ENCODE peak calls at places on chromosomes 16 and 17, in seven cellular contexts. One of them, this sample, is unnamed.

GRCh38 chr16:56985288-56985961 is 3.9 kb upstream of the NLRC5 start:
- DNase-seq in activated naive CD4-positive, alpha-beta T cell: no peak
- DNase-seq in effector CD4-positive, alpha-beta T cell: no peak
- DNase-seq in T-helper 2 cell: no peak
- DNase-seq in AG10803: peak
- DNase-seq in A549: peak
- DNase-seq in cardiac muscle cell: no peak
- DNase-seq in this sample: no peak

GRCh38 chr16:5490499-5490898 is 392.9 kb upstream of the EEF2KMT start:
- DNase-seq in activated naive CD4-positive, alpha-beta T cell: no peak
- DNase-seq in effector CD4-positive, alpha-beta T cell: no peak
- DNase-seq in T-helper 2 cell: no peak
- DNase-seq in AG10803: no peak
- DNase-seq in A549: peak
- DNase-seq in cardiac muscle cell: peak
- DNase-seq in this sample: peak

GRCh38 chr16:19601083-19601976 is 45.8 kb downstream of the VPS35L start:
- DNase-seq in activated naive CD4-positive, alpha-beta T cell: no peak
- DNase-seq in effector CD4-positive, alpha-beta T cell: peak
- DNase-seq in T-helper 2 cell: no peak
- DNase-seq in AG10803: peak
- DNase-seq in A549: peak
- DNase-seq in cardiac muscle cell: peak
- DNase-seq in this sample: no peak

GRCh38 chr17:36837616-36838272 is 99.5 kb upstream of the LHX1 start:
- DNase-seq in activated naive CD4-positive, alpha-beta T cell: no peak
- DNase-seq in effector CD4-positive, alpha-beta T cell: no peak
- DNase-seq in T-helper 2 cell: no peak
- DNase-seq in AG10803: no peak
- DNase-seq in A549: no peak
- DNase-seq in cardiac muscle cell: no peak
- DNase-seq in this sample: no peak

GRCh38 chr17:14209215-14209614 is 27.4 kb downstream of the CDRT15 start:
- DNase-seq in activated naive CD4-positive, alpha-beta T cell: no peak
- DNase-seq in effector CD4-positive, alpha-beta T cell: no peak
- DNase-seq in T-helper 2 cell: no peak
- DNase-seq in AG10803: peak
- DNase-seq in A549: no peak
- DNase-seq in cardiac muscle cell: no peak
- DNase-seq in this sample: no peak

GRCh38 chr17:4972322-4972721 is 4.7 kb upstream of the SPAG7 start:
- DNase-seq in activated naive CD4-positive, alpha-beta T cell: no peak
- DNase-seq in effector CD4-positive, alpha-beta T cell: no peak
- DNase-seq in T-helper 2 cell: no peak
- DNase-seq in AG10803: no peak
- DNase-seq in A549: no peak
- DNase-seq in cardiac muscle cell: no peak
- DNase-seq in this sample: no peak

GRCh38 chr17:60149691-60150582 is at the start of gene CA4:
- DNase-seq in activated naive CD4-positive, alpha-beta T cell: no peak
- DNase-seq in effector CD4-positive, alpha-beta T cell: no peak
- DNase-seq in T-helper 2 cell: no peak
- DNase-seq in AG10803: no peak
- DNase-seq in A549: no peak
- DNase-seq in cardiac muscle cell: peak
- DNase-seq in this sample: no peak

GRCh38 chr17:43644081-43644480 is 17.6 kb downstream of the MEOX1 start:
- DNase-seq in activated naive CD4-positive, alpha-beta T cell: no peak
- DNase-seq in effector CD4-positive, alpha-beta T cell: no peak
- DNase-seq in T-helper 2 cell: no peak
- DNase-seq in AG10803: no peak
- DNase-seq in A549: no peak
- DNase-seq in cardiac muscle cell: peak
- DNase-seq in this sample: no peak

GRCh38 chr16:17544785-17545184 is 74.0 kb upstream of the XYLT1 start:
- DNase-seq in activated naive CD4-positive, alpha-beta T cell: no peak
- DNase-seq in effector CD4-positive, alpha-beta T cell: no peak
- DNase-seq in T-helper 2 cell: no peak
- DNase-seq in AG10803: no peak
- DNase-seq in A549: peak
- DNase-seq in cardiac muscle cell: no peak
- DNase-seq in this sample: no peak

GRCh38 chr17:67974186-67974585 is 22.1 kb downstream of the C17orf58 start:
- DNase-seq in activated naive CD4-positive, alpha-beta T cell: no peak
- DNase-seq in effector CD4-positive, alpha-beta T cell: no peak
- DNase-seq in T-helper 2 cell: no peak
- DNase-seq in AG10803: no peak
- DNase-seq in A549: no peak
- DNase-seq in cardiac muscle cell: no peak
- DNase-seq in this sample: no peak

GRCh38 chr17:42879596-42879985 is 21.0 kb upstream of the G6PC1 start:
- DNase-seq in activated naive CD4-positive, alpha-beta T cell: no peak
- DNase-seq in effector CD4-positive, alpha-beta T cell: no peak
- DNase-seq in T-helper 2 cell: no peak
- DNase-seq in AG10803: peak
- DNase-seq in A549: no peak
- DNase-seq in cardiac muscle cell: no peak
- DNase-seq in this sample: no peak

GRCh38 chr16:90078594-90078895 is 1.4 kb upstream of the PRDM7 start:
- DNase-seq in activated naive CD4-positive, alpha-beta T cell: no peak
- DNase-seq in effector CD4-positive, alpha-beta T cell: no peak
- DNase-seq in T-helper 2 cell: no peak
- DNase-seq in AG10803: no peak
- DNase-seq in A549: no peak
- DNase-seq in cardiac muscle cell: no peak
- DNase-seq in this sample: no peak

GRCh38 chr16:57740423-57741071 is 5.0 kb downstream of the KATNB1 start:
- DNase-seq in activated naive CD4-positive, alpha-beta T cell: no peak
- DNase-seq in effector CD4-positive, alpha-beta T cell: no peak
- DNase-seq in T-helper 2 cell: no peak
- DNase-seq in AG10803: no peak
- DNase-seq in A549: no peak
- DNase-seq in cardiac muscle cell: no peak
- DNase-seq in this sample: no peak

GRCh38 chr16:7304257-7304656 is 28.4 kb upstream of the RBFOX1 start:
- DNase-seq in activated naive CD4-positive, alpha-beta T cell: no peak
- DNase-seq in effector CD4-positive, alpha-beta T cell: no peak
- DNase-seq in T-helper 2 cell: no peak
- DNase-seq in AG10803: no peak
- DNase-seq in A549: no peak
- DNase-seq in cardiac muscle cell: peak
- DNase-seq in this sample: no peak

GRCh38 chr17:65956814-65957213 is 235.1 kb downstream of the CEP112 start:
- DNase-seq in activated naive CD4-positive, alpha-beta T cell: no peak
- DNase-seq in effector CD4-positive, alpha-beta T cell: no peak
- DNase-seq in T-helper 2 cell: no peak
- DNase-seq in AG10803: no peak
- DNase-seq in A549: no peak
- DNase-seq in cardiac muscle cell: no peak
- DNase-seq in this sample: no peak

GRCh38 chr17:62791235-62792121 is 16.6 kb downstream of the MARCHF10 start:
- DNase-seq in activated naive CD4-positive, alpha-beta T cell: no peak
- DNase-seq in effector CD4-positive, alpha-beta T cell: no peak
- DNase-seq in T-helper 2 cell: no peak
- DNase-seq in AG10803: peak
- DNase-seq in A549: peak
- DNase-seq in cardiac muscle cell: peak
- DNase-seq in this sample: no peak

GRCh38 chr16:56903866-56904265 is 28.1 kb upstream of the HERPUD1 start:
- DNase-seq in activated naive CD4-positive, alpha-beta T cell: no peak
- DNase-seq in effector CD4-positive, alpha-beta T cell: no peak
- DNase-seq in T-helper 2 cell: no peak
- DNase-seq in AG10803: no peak
- DNase-seq in A549: no peak
- DNase-seq in cardiac muscle cell: no peak
- DNase-seq in this sample: no peak

GRCh38 chr16:84755004-84755672 is 55.3 kb downstream of the USP10 start:
- DNase-seq in activated naive CD4-positive, alpha-beta T cell: no peak
- DNase-seq in effector CD4-positive, alpha-beta T cell: no peak
- DNase-seq in T-helper 2 cell: no peak
- DNase-seq in AG10803: no peak
- DNase-seq in A549: no peak
- DNase-seq in cardiac muscle cell: no peak
- DNase-seq in this sample: no peak

GRCh38 chr17:9705745-9706144 is 60.4 kb downstream of the USP43 start:
- DNase-seq in activated naive CD4-positive, alpha-beta T cell: no peak
- DNase-seq in effector CD4-positive, alpha-beta T cell: no peak
- DNase-seq in T-helper 2 cell: no peak
- DNase-seq in AG10803: no peak
- DNase-seq in A549: no peak
- DNase-seq in cardiac muscle cell: no peak
- DNase-seq in this sample: no peak

GRCh38 chr17:9798724-9799123 is 7.3 kb upstream of the DHRS7C start:
- DNase-seq in activated naive CD4-positive, alpha-beta T cell: no peak
- DNase-seq in effector CD4-positive, alpha-beta T cell: no peak
- DNase-seq in T-helper 2 cell: no peak
- DNase-seq in AG10803: no peak
- DNase-seq in A549: no peak
- DNase-seq in cardiac muscle cell: no peak
- DNase-seq in this sample: no peak

GRCh38 chr17:80671823-80672105 is 127.1 kb downstream of the RPTOR start:
- DNase-seq in activated naive CD4-positive, alpha-beta T cell: no peak
- DNase-seq in effector CD4-positive, alpha-beta T cell: no peak
- DNase-seq in T-helper 2 cell: no peak
- DNase-seq in AG10803: no peak
- DNase-seq in A549: no peak
- DNase-seq in cardiac muscle cell: no peak
- DNase-seq in this sample: no peak

GRCh38 chr16:57797526-57798266 is 4.6 kb downstream of the KIFC3 start:
- DNase-seq in activated naive CD4-positive, alpha-beta T cell: no peak
- DNase-seq in effector CD4-positive, alpha-beta T cell: no peak
- DNase-seq in T-helper 2 cell: no peak
- DNase-seq in AG10803: no peak
- DNase-seq in A549: peak
- DNase-seq in cardiac muscle cell: peak
- DNase-seq in this sample: peak